ENCODE peak calls at places on chromosomes 3 and 15, in nine cellular contexts. X is mesothelial cell of epicardium, K is cardiac fibroblast, Q is left colon, M is head of caudate nucleus, G is AG08396, L is NCI-H1048, C is psoas muscle, I is NCI-H1694. A is an unnamed sample.

GRCh38 chr3:159619341-159619885 is 369.2 kb upstream of the IL12A start:
- DNase-seq in I (no peak), X (no peak), M (no peak), C (no peak), Q (no peak), L (no peak), G (no peak), K (peak; percentile 79), A (peak; percentile 32)

GRCh38 chr3:149004622-149005021 is 13.3 kb downstream of the GYG1 start:
- DNase-seq in C (peak; percentile 61), Q (no peak), X (no peak), G (no peak), I (no peak), M (no peak), K (peak; percentile 64), L (no peak), A (peak; percentile 33)

GRCh38 chr3:33060609-33061337 is 36.2 kb downstream of the GLB1 start:
- DNase-seq in X (no peak), G (no peak), K (no peak), L (no peak), M (no peak), C (no peak), I (no peak), Q (peak; percentile 53), A (no peak)

GRCh38 chr15:48748535-48748934 is 62.3 kb downstream of the CEP152 start:
- DNase-seq in M (no peak), I (no peak), K (peak; percentile 37), G (no peak), Q (no peak), L (no peak), C (no peak), X (no peak), A (no peak)

GRCh38 chr3:184315871-184316661 is 1.7 kb downstream of the EIF4G1 start:
- DNase-seq in I (no peak), L (no peak), X (no peak), M (no peak), G (no peak), Q (peak; percentile 31), C (no peak), K (peak; percentile 29), A (no peak)

GRCh38 chr3:107208100-107208499 is 169.1 kb upstream of the CCDC54 start:
- DNase-seq in M (no peak), X (no peak), I (peak; percentile 48), Q (no peak), C (no peak), G (peak; percentile 70), K (peak; percentile 98), L (no peak), A (peak; percentile 21)

GRCh38 chr3:29335438-29335837 is 54.6 kb downstream of the RBMS3 start:
- DNase-seq in K (peak; percentile 99), L (peak; percentile 83), G (peak; percentile 74), X (peak; percentile 68), I (no peak), C (peak; percentile 59), Q (peak; percentile 46), M (no peak), A (peak; percentile 94)

GRCh38 chr3:14699643-14700042 is 24.7 kb downstream of the C3orf20 start:
- DNase-seq in L (no peak), K (no peak), M (no peak), X (no peak), G (no peak), Q (no peak), I (no peak), C (no peak), A (no peak)

GRCh38 chr3:149454746-149455145 is 19.8 kb upstream of the TM4SF4 start:
- DNase-seq in L (no peak), G (peak; percentile 40), I (no peak), X (no peak), C (no peak), M (no peak), Q (no peak), K (no peak), A (no peak)

GRCh38 chr15:39115379-39116057 is 465.4 kb upstream of the THBS1 start:
- DNase-seq in K (peak; percentile 29), Q (no peak), L (no peak), X (no peak), I (no peak), C (no peak), G (no peak), M (no peak), A (no peak)

GRCh38 chr15:67033521-67033920 is 31.9 kb upstream of the SMAD3 start:
- DNase-seq in X (no peak), L (no peak), M (peak; percentile 32), Q (peak; percentile 47), C (no peak), I (no peak), K (no peak), G (no peak), A (no peak)

GRCh38 chr3:62559831-62560445 is 186.6 kb upstream of the FEZF2 start:
- DNase-seq in Q (no peak), C (no peak), I (no peak), G (no peak), X (no peak), M (no peak), L (no peak), K (peak; percentile 74), A (peak; percentile 35)

GRCh38 chr3:75001330-75001729 is 386.9 kb upstream of the CNTN3 start:
- DNase-seq in M (no peak), K (peak; percentile 29), I (no peak), L (no peak), C (no peak), Q (no peak), G (peak; percentile 5), X (no peak), A (no peak)

GRCh38 chr3:55534876-55535275 is 47.8 kb upstream of the WNT5A start:
- DNase-seq in X (no peak), Q (no peak), K (no peak), C (no peak), L (no peak), G (no peak), I (no peak), M (no peak), A (peak; percentile 57)

GRCh38 chr3:34106879-34107278 is 308.4 kb downstream of the PDCD6IP start:
- DNase-seq in L (no peak), Q (peak; percentile 32), K (peak; percentile 63), G (no peak), X (peak; percentile 42), C (no peak), I (no peak), M (no peak), A (peak; percentile 67)

GRCh38 chr3:64932016-64932518 is 244.3 kb upstream of the ADAMTS9 start:
- DNase-seq in C (no peak), M (no peak), G (no peak), L (no peak), K (no peak), Q (no peak), I (no peak), X (no peak), A (no peak)

GRCh38 chr3:48405343-48405881 is 24.5 kb downstream of the PLXNB1 start:
- DNase-seq in Q (no peak), G (no peak), M (peak; percentile 14), X (peak; percentile 36), C (peak; percentile 10), L (no peak), I (no peak), K (no peak), A (no peak)

GRCh38 chr15:70387086-70387485 is 289.4 kb upstream of the TLE3 start:
- DNase-seq in K (no peak), I (no peak), Q (no peak), G (no peak), X (peak; percentile 36), M (no peak), C (no peak), L (no peak), A (no peak)

GRCh38 chr3:52090620-52091468 is 34.5 kb upstream of the DUSP7 start:
- DNase-seq in C (no peak), M (no peak), K (no peak), G (no peak), X (no peak), Q (no peak), L (no peak), I (no peak), A (no peak)

GRCh38 chr3:19954676-19955075 is 7.8 kb downstream of the RAB5A start:
- DNase-seq in M (no peak), L (no peak), Q (no peak), G (no peak), X (no peak), C (no peak), K (no peak), I (no peak), A (no peak)

GRCh38 chr3:36891651-36892268 is 53.1 kb downstream of the TRANK1 start:
- DNase-seq in K (peak; percentile 36), M (no peak), C (peak; percentile 30), I (no peak), X (no peak), Q (no peak), G (no peak), L (peak; percentile 77), A (no peak)

GRCh38 chr3:59084598-59084997 is 34.8 kb upstream of the CFAP20DC start:
- DNase-seq in L (no peak), X (no peak), C (no peak), M (no peak), G (no peak), I (no peak), K (no peak), Q (no peak), A (no peak)

GRCh38 chr3:14451844-14452533 is 49.6 kb downstream of the SLC6A6 start:
- DNase-seq in M (no peak), Q (peak; percentile 46), C (peak; percentile 82), I (no peak), X (no peak), K (peak; percentile 92), G (peak; percentile 81), L (no peak), A (peak; percentile 88)

GRCh38 chr3:149443545-149443912 is 31.0 kb upstream of the TM4SF4 start:
- DNase-seq in G (no peak), I (no peak), M (no peak), Q (no peak), L (no peak), K (no peak), X (no peak), C (no peak), A (peak; percentile 79)

GRCh38 chr3:108403921-108404320 is 106.5 kb downstream of the MYH15 start:
- DNase-seq in G (no peak), M (no peak), I (no peak), X (no peak), Q (no peak), L (no peak), K (peak; percentile 15), C (no peak), A (no peak)

GRCh38 chr3:46858996-46859710 is 4.1 kb downstream of the MYL3 start:
- DNase-seq in M (no peak), G (no peak), I (no peak), K (no peak), L (no peak), X (peak; percentile 33), C (no peak), Q (peak; percentile 2), A (no peak)

GRCh38 chr3:198079771-198080520 is 119.9 kb downstream of the LMLN start:
- DNase-seq in G (peak; percentile 10), L (no peak), C (no peak), K (peak; percentile 8), I (no peak), X (no peak), Q (no peak), M (peak; percentile 38), A (no peak)

GRCh38 chr3:135911106-135911505 is 54.4 kb upstream of the PPP2R3A start:
- DNase-seq in M (no peak), L (no peak), C (no peak), Q (no peak), X (no peak), I (no peak), K (no peak), G (no peak), A (no peak)

GRCh38 chr3:120174811-120175210 is 80.6 kb upstream of the GSK3B start:
- DNase-seq in C (no peak), X (no peak), Q (no peak), L (no peak), K (no peak), M (no peak), I (no peak), G (no peak), A (no peak)

GRCh38 chr3:194269610-194270145 is 81.5 kb downstream of the CPN2 start:
- DNase-seq in G (peak; percentile 80), Q (peak; percentile 57), X (peak; percentile 37), M (no peak), K (peak; percentile 86), C (peak; percentile 85), I (no peak), L (no peak), A (no peak)

GRCh38 chr3:52253314-52254260 is 8.0 kb downstream of the PPM1M start:
- DNase-seq in Q (peak; percentile 62), L (no peak), M (peak; percentile 73), G (no peak), X (no peak), C (no peak), K (peak; percentile 39), I (no peak), A (no peak)

A was measured in kidney glomerular epithelial cell.